ENCODE peak calls at places on chromosomes 4 and X, in five cellular contexts. One of them, this sample, is unnamed.
A peak's percentile ranks its signal among the peaks of the same experiment; 100 is the strongest.

GRCh38 chrX:46044486-46044885 is 500.7 kb downstream of the ZNF674 start:
- DNase-seq in GM12891: no peak
- DNase-seq in NCI-H2171 treated with DMSO at 0.1 percent for 48 hours: no peak
- DNase-seq in HEK293T: no peak
- DNase-seq in astrocyte of the spinal cord: peak; percentile 5
- DNase-seq in this sample: no peak

GRCh38 chrX:130118941-130119640 is 8.8 kb upstream of the ELF4 start:
- DNase-seq in GM12891: no peak
- DNase-seq in NCI-H2171 treated with DMSO at 0.1 percent for 48 hours: no peak
- DNase-seq in HEK293T: no peak
- DNase-seq in astrocyte of the spinal cord: peak; percentile 35
- DNase-seq in this sample: no peak

GRCh38 chrX:49164589-49165360 is 2.2 kb downstream of the MAGIX start:
- DNase-seq in GM12891: no peak
- DNase-seq in NCI-H2171 treated with DMSO at 0.1 percent for 48 hours: no peak
- DNase-seq in HEK293T: no peak
- DNase-seq in astrocyte of the spinal cord: no peak
- DNase-seq in this sample: no peak

GRCh38 chrX:71609095-71609750 is 9.1 kb downstream of the CXCR3 start:
- DNase-seq in GM12891: no peak
- DNase-seq in NCI-H2171 treated with DMSO at 0.1 percent for 48 hours: no peak
- DNase-seq in HEK293T: no peak
- DNase-seq in astrocyte of the spinal cord: no peak
- DNase-seq in this sample: no peak

GRCh38 chr4:152112887-152113286 is 352.1 kb upstream of the GATB start:
- DNase-seq in GM12891: no peak
- DNase-seq in NCI-H2171 treated with DMSO at 0.1 percent for 48 hours: no peak
- DNase-seq in HEK293T: no peak
- DNase-seq in astrocyte of the spinal cord: no peak
- DNase-seq in this sample: no peak

GRCh38 chr4:60201052-60201673 is 999.0 kb upstream of the ADGRL3 start:
- DNase-seq in GM12891: peak; percentile 1
- DNase-seq in NCI-H2171 treated with DMSO at 0.1 percent for 48 hours: peak; percentile 30
- DNase-seq in HEK293T: peak; percentile 33
- DNase-seq in astrocyte of the spinal cord: peak; percentile 62
- DNase-seq in this sample: no peak

GRCh38 chr4:173466101-173466500 is 63.9 kb downstream of the HAND2 start:
- DNase-seq in GM12891: no peak
- DNase-seq in NCI-H2171 treated with DMSO at 0.1 percent for 48 hours: no peak
- DNase-seq in HEK293T: no peak
- DNase-seq in astrocyte of the spinal cord: no peak
- DNase-seq in this sample: no peak

GRCh38 chr4:136931771-136932170 is 600.5 kb downstream of the PCDH18 start:
- DNase-seq in GM12891: no peak
- DNase-seq in NCI-H2171 treated with DMSO at 0.1 percent for 48 hours: no peak
- DNase-seq in HEK293T: no peak
- DNase-seq in astrocyte of the spinal cord: no peak
- DNase-seq in this sample: no peak

GRCh38 chr4:93317571-93317970 is 511.0 kb upstream of the ATOH1 start:
- DNase-seq in GM12891: no peak
- DNase-seq in NCI-H2171 treated with DMSO at 0.1 percent for 48 hours: peak; percentile 81
- DNase-seq in HEK293T: no peak
- DNase-seq in astrocyte of the spinal cord: no peak
- DNase-seq in this sample: no peak

GRCh38 chr4:164203476-164203875 is 550.5 kb upstream of the SMIM31 start:
- DNase-seq in GM12891: no peak
- DNase-seq in NCI-H2171 treated with DMSO at 0.1 percent for 48 hours: no peak
- DNase-seq in HEK293T: no peak
- DNase-seq in astrocyte of the spinal cord: no peak
- DNase-seq in this sample: no peak

GRCh38 chrX:46757052-46757451 is 1.9 kb downstream of the SLC9A7 start:
- DNase-seq in GM12891: no peak
- DNase-seq in NCI-H2171 treated with DMSO at 0.1 percent for 48 hours: no peak
- DNase-seq in HEK293T: no peak
- DNase-seq in astrocyte of the spinal cord: no peak
- DNase-seq in this sample: no peak

GRCh38 chr4:13088726-13089658 is 395.1 kb downstream of the RAB28 start:
- DNase-seq in GM12891: no peak
- DNase-seq in NCI-H2171 treated with DMSO at 0.1 percent for 48 hours: no peak
- DNase-seq in HEK293T: no peak
- DNase-seq in astrocyte of the spinal cord: peak; percentile 5
- DNase-seq in this sample: no peak

GRCh38 chr4:108433832-108434231 is 186.5 kb upstream of the RPL34 start:
- DNase-seq in GM12891: no peak
- DNase-seq in NCI-H2171 treated with DMSO at 0.1 percent for 48 hours: no peak
- DNase-seq in HEK293T: no peak
- DNase-seq in astrocyte of the spinal cord: peak; percentile 83
- DNase-seq in this sample: no peak

GRCh38 chrX:50903387-50904027 is 7.0 kb upstream of the BMP15 start:
- DNase-seq in GM12891: peak; percentile 11
- DNase-seq in NCI-H2171 treated with DMSO at 0.1 percent for 48 hours: no peak
- DNase-seq in HEK293T: peak; percentile 68
- DNase-seq in astrocyte of the spinal cord: peak; percentile 45
- DNase-seq in this sample: no peak

GRCh38 chrX:12174358-12174757 is 36.1 kb downstream of the FRMPD4 start:
- DNase-seq in GM12891: no peak
- DNase-seq in NCI-H2171 treated with DMSO at 0.1 percent for 48 hours: no peak
- DNase-seq in HEK293T: no peak
- DNase-seq in astrocyte of the spinal cord: no peak
- DNase-seq in this sample: no peak

GRCh38 chr4:85807247-85807915 is 332.4 kb downstream of the ARHGAP24 start:
- DNase-seq in GM12891: no peak
- DNase-seq in NCI-H2171 treated with DMSO at 0.1 percent for 48 hours: no peak
- DNase-seq in HEK293T: no peak
- DNase-seq in astrocyte of the spinal cord: peak; percentile 67
- DNase-seq in this sample: no peak

GRCh38 chr4:1187182-1187581 is 14.8 kb upstream of the SPON2 start:
- DNase-seq in GM12891: no peak
- DNase-seq in NCI-H2171 treated with DMSO at 0.1 percent for 48 hours: no peak
- DNase-seq in HEK293T: no peak
- DNase-seq in astrocyte of the spinal cord: no peak
- DNase-seq in this sample: no peak

GRCh38 chr4:30718889-30719252 is 1.3 kb upstream of the PCDH7 start:
- DNase-seq in GM12891: no peak
- DNase-seq in NCI-H2171 treated with DMSO at 0.1 percent for 48 hours: no peak
- DNase-seq in HEK293T: no peak
- DNase-seq in astrocyte of the spinal cord: peak; percentile 50
- DNase-seq in this sample: no peak

GRCh38 chrX:71017396-71017939 is 50.7 kb downstream of the SNX12 start:
- DNase-seq in GM12891: no peak
- DNase-seq in NCI-H2171 treated with DMSO at 0.1 percent for 48 hours: no peak
- DNase-seq in HEK293T: no peak
- DNase-seq in astrocyte of the spinal cord: peak; percentile 12
- DNase-seq in this sample: no peak

GRCh38 chr4:105057370-105058096 is 89.1 kb upstream of the TET2 start:
- DNase-seq in GM12891: no peak
- DNase-seq in NCI-H2171 treated with DMSO at 0.1 percent for 48 hours: no peak
- DNase-seq in HEK293T: no peak
- DNase-seq in astrocyte of the spinal cord: no peak
- DNase-seq in this sample: no peak

GRCh38 chrX:132564026-132564425 is 75.2 kb upstream of the MBNL3 start:
- DNase-seq in GM12891: no peak
- DNase-seq in NCI-H2171 treated with DMSO at 0.1 percent for 48 hours: no peak
- DNase-seq in HEK293T: no peak
- DNase-seq in astrocyte of the spinal cord: peak; percentile 4
- DNase-seq in this sample: no peak

GRCh38 chr4:80271806-80272205 is 5.3 kb downstream of the FGF5 start:
- DNase-seq in GM12891: no peak
- DNase-seq in NCI-H2171 treated with DMSO at 0.1 percent for 48 hours: no peak
- DNase-seq in HEK293T: no peak
- DNase-seq in astrocyte of the spinal cord: no peak
- DNase-seq in this sample: no peak

GRCh38 chrX:568341-568740 is 62.2 kb upstream of the SHOX start:
- DNase-seq in GM12891: no peak
- DNase-seq in NCI-H2171 treated with DMSO at 0.1 percent for 48 hours: no peak
- DNase-seq in HEK293T: no peak
- DNase-seq in astrocyte of the spinal cord: no peak
- DNase-seq in this sample: no peak

GRCh38 chrX:40154853-40155616 is 57.3 kb upstream of the BCOR start:
- DNase-seq in GM12891: no peak
- DNase-seq in NCI-H2171 treated with DMSO at 0.1 percent for 48 hours: peak; percentile 54
- DNase-seq in HEK293T: no peak
- DNase-seq in astrocyte of the spinal cord: no peak
- DNase-seq in this sample: peak; percentile 59

GRCh38 chrX:23435575-23435974 is 100.9 kb downstream of the PTCHD1 start:
- DNase-seq in GM12891: no peak
- DNase-seq in NCI-H2171 treated with DMSO at 0.1 percent for 48 hours: no peak
- DNase-seq in HEK293T: no peak
- DNase-seq in astrocyte of the spinal cord: no peak
- DNase-seq in this sample: no peak

GRCh38 chrX:20237864-20238263 is 28.8 kb downstream of the RPS6KA3 start:
- DNase-seq in GM12891: no peak
- DNase-seq in NCI-H2171 treated with DMSO at 0.1 percent for 48 hours: no peak
- DNase-seq in HEK293T: no peak
- DNase-seq in astrocyte of the spinal cord: no peak
- DNase-seq in this sample: no peak

GRCh38 chrX:112266136-112266535 is 183.6 kb upstream of the TRPC5 start:
- DNase-seq in GM12891: no peak
- DNase-seq in NCI-H2171 treated with DMSO at 0.1 percent for 48 hours: no peak
- DNase-seq in HEK293T: no peak
- DNase-seq in astrocyte of the spinal cord: no peak
- DNase-seq in this sample: no peak

GRCh38 chr4:38310446-38311043 is 350.3 kb downstream of the PTTG2 start:
- DNase-seq in GM12891: peak; percentile 43
- DNase-seq in NCI-H2171 treated with DMSO at 0.1 percent for 48 hours: no peak
- DNase-seq in HEK293T: no peak
- DNase-seq in astrocyte of the spinal cord: peak; percentile 48
- DNase-seq in this sample: no peak

GRCh38 chr4:182236186-182236585 is 7.0 kb upstream of the TENM3 start:
- DNase-seq in GM12891: no peak
- DNase-seq in NCI-H2171 treated with DMSO at 0.1 percent for 48 hours: no peak
- DNase-seq in HEK293T: no peak
- DNase-seq in astrocyte of the spinal cord: no peak
- DNase-seq in this sample: no peak

GRCh38 chrX:18353931-18354368 is 538 bp downstream of the SCML2 start:
- DNase-seq in GM12891: no peak
- DNase-seq in NCI-H2171 treated with DMSO at 0.1 percent for 48 hours: peak; percentile 21
- DNase-seq in HEK293T: peak; percentile 39
- DNase-seq in astrocyte of the spinal cord: no peak
- DNase-seq in this sample: no peak